ENCODE peak calls at places on chromosomes 1 and 21, in five cellular contexts. One of them, this sample, is unnamed.

GRCh38 chr1:64476251-64476952 is 6.5 kb downstream of the CACHD1 start:
- DNase-seq in NCI-H460: no peak
- DNase-seq in upper lobe of right lung: no peak
- DNase-seq in cardiac fibroblast: peak
- DNase-seq in D341Med: no peak
- DNase-seq in this sample: no peak

GRCh38 chr1:63987014-63987630 is 213.3 kb downstream of the ROR1 start:
- DNase-seq in NCI-H460: no peak
- DNase-seq in upper lobe of right lung: no peak
- DNase-seq in cardiac fibroblast: peak
- DNase-seq in D341Med: no peak
- DNase-seq in this sample: no peak

GRCh38 chr1:93219443-93219842 is 38.9 kb downstream of the CCDC18 start:
- DNase-seq in NCI-H460: no peak
- DNase-seq in upper lobe of right lung: no peak
- DNase-seq in cardiac fibroblast: no peak
- DNase-seq in D341Med: no peak
- DNase-seq in this sample: no peak

GRCh38 chr1:235407419-235407818 is 40.2 kb downstream of the TBCE start:
- DNase-seq in NCI-H460: no peak
- DNase-seq in upper lobe of right lung: no peak
- DNase-seq in cardiac fibroblast: no peak
- DNase-seq in D341Med: no peak
- DNase-seq in this sample: no peak

GRCh38 chr21:37032877-37033471 is 26.5 kb downstream of the RIPPLY3 start:
- DNase-seq in NCI-H460: peak
- DNase-seq in upper lobe of right lung: no peak
- DNase-seq in cardiac fibroblast: peak
- DNase-seq in D341Med: no peak
- DNase-seq in this sample: peak

GRCh38 chr1:225896937-225897549 is 8.1 kb upstream of the LEFTY1 start:
- DNase-seq in NCI-H460: no peak
- DNase-seq in upper lobe of right lung: no peak
- DNase-seq in cardiac fibroblast: peak
- DNase-seq in D341Med: no peak
- DNase-seq in this sample: no peak

GRCh38 chr21:43209575-43210453 is 41.0 kb downstream of the CRYAA start:
- DNase-seq in NCI-H460: peak
- DNase-seq in upper lobe of right lung: peak
- DNase-seq in cardiac fibroblast: peak
- DNase-seq in D341Med: peak
- DNase-seq in this sample: peak

GRCh38 chr21:33208534-33208933 is 21.2 kb upstream of the IFNAR2 start:
- DNase-seq in NCI-H460: no peak
- DNase-seq in upper lobe of right lung: no peak
- DNase-seq in cardiac fibroblast: no peak
- DNase-seq in D341Med: no peak
- DNase-seq in this sample: no peak

GRCh38 chr21:15848632-15849031 is 118.8 kb downstream of the USP25 start:
- DNase-seq in NCI-H460: peak
- DNase-seq in upper lobe of right lung: no peak
- DNase-seq in cardiac fibroblast: peak
- DNase-seq in D341Med: no peak
- DNase-seq in this sample: no peak

GRCh38 chr1:198833706-198834497 is 195.1 kb downstream of the PTPRC start:
- DNase-seq in NCI-H460: no peak
- DNase-seq in upper lobe of right lung: no peak
- DNase-seq in cardiac fibroblast: no peak
- DNase-seq in D341Med: no peak
- DNase-seq in this sample: no peak

GRCh38 chr1:89472886-89473285 is 51.7 kb upstream of the LRRC8B start:
- DNase-seq in NCI-H460: no peak
- DNase-seq in upper lobe of right lung: no peak
- DNase-seq in cardiac fibroblast: no peak
- DNase-seq in D341Med: no peak
- DNase-seq in this sample: no peak

GRCh38 chr21:35559881-35560280 is 500.4 kb downstream of the SETD4 start:
- DNase-seq in NCI-H460: no peak
- DNase-seq in upper lobe of right lung: no peak
- DNase-seq in cardiac fibroblast: peak
- DNase-seq in D341Med: no peak
- DNase-seq in this sample: no peak

GRCh38 chr1:68442822-68443556 is 6.8 kb downstream of the RPE65 start:
- DNase-seq in NCI-H460: peak
- DNase-seq in upper lobe of right lung: no peak
- DNase-seq in cardiac fibroblast: peak
- DNase-seq in D341Med: peak
- DNase-seq in this sample: peak

GRCh38 chr1:204896023-204896422 is 25.4 kb downstream of the NFASC start:
- DNase-seq in NCI-H460: no peak
- DNase-seq in upper lobe of right lung: no peak
- DNase-seq in cardiac fibroblast: no peak
- DNase-seq in D341Med: no peak
- DNase-seq in this sample: no peak

GRCh38 chr1:228224198-228225164 is 16.6 kb downstream of the OBSCN start:
- DNase-seq in NCI-H460: no peak
- DNase-seq in upper lobe of right lung: no peak
- DNase-seq in cardiac fibroblast: no peak
- DNase-seq in D341Med: peak
- DNase-seq in this sample: no peak

GRCh38 chr1:198212675-198213074 is 55.9 kb downstream of the NEK7 start:
- DNase-seq in NCI-H460: no peak
- DNase-seq in upper lobe of right lung: no peak
- DNase-seq in cardiac fibroblast: peak
- DNase-seq in D341Med: no peak
- DNase-seq in this sample: no peak

GRCh38 chr1:222697203-222697602 is 15.1 kb downstream of the AIDA start:
- DNase-seq in NCI-H460: no peak
- DNase-seq in upper lobe of right lung: no peak
- DNase-seq in cardiac fibroblast: no peak
- DNase-seq in D341Med: no peak
- DNase-seq in this sample: no peak

GRCh38 chr1:116709666-116710167 is 42.2 kb upstream of the IGSF3 start:
- DNase-seq in NCI-H460: no peak
- DNase-seq in upper lobe of right lung: no peak
- DNase-seq in cardiac fibroblast: no peak
- DNase-seq in D341Med: no peak
- DNase-seq in this sample: no peak

GRCh38 chr21:38925923-38926322 is 120.2 kb downstream of the ETS2 start:
- DNase-seq in NCI-H460: no peak
- DNase-seq in upper lobe of right lung: peak
- DNase-seq in cardiac fibroblast: peak
- DNase-seq in D341Med: no peak
- DNase-seq in this sample: no peak

GRCh38 chr1:164780111-164780510 is 221.1 kb downstream of the PBX1 start:
- DNase-seq in NCI-H460: no peak
- DNase-seq in upper lobe of right lung: no peak
- DNase-seq in cardiac fibroblast: no peak
- DNase-seq in D341Med: no peak
- DNase-seq in this sample: no peak

GRCh38 chr21:34157456-34158025 is 84.2 kb downstream of the MRPS6 start:
- DNase-seq in NCI-H460: no peak
- DNase-seq in upper lobe of right lung: no peak
- DNase-seq in cardiac fibroblast: no peak
- DNase-seq in D341Med: no peak
- DNase-seq in this sample: no peak

GRCh38 chr1:93537924-93538323 is 90.0 kb downstream of the FNBP1L start:
- DNase-seq in NCI-H460: no peak
- DNase-seq in upper lobe of right lung: no peak
- DNase-seq in cardiac fibroblast: peak
- DNase-seq in D341Med: no peak
- DNase-seq in this sample: no peak

GRCh38 chr1:52306227-52307006 is 59.6 kb downstream of the CC2D1B start:
- DNase-seq in NCI-H460: no peak
- DNase-seq in upper lobe of right lung: no peak
- DNase-seq in cardiac fibroblast: no peak
- DNase-seq in D341Med: no peak
- DNase-seq in this sample: no peak

GRCh38 chr1:27816921-27817630 is 13.5 kb upstream of the PPP1R8 start:
- DNase-seq in NCI-H460: peak
- DNase-seq in upper lobe of right lung: no peak
- DNase-seq in cardiac fibroblast: peak
- DNase-seq in D341Med: no peak
- DNase-seq in this sample: no peak

GRCh38 chr21:38325761-38326420 is 69.1 kb downstream of the KCNJ15 start:
- DNase-seq in NCI-H460: no peak
- DNase-seq in upper lobe of right lung: no peak
- DNase-seq in cardiac fibroblast: no peak
- DNase-seq in D341Med: no peak
- DNase-seq in this sample: no peak

GRCh38 chr1:36673207-36673606 is 190.5 kb upstream of the CSF3R start:
- DNase-seq in NCI-H460: no peak
- DNase-seq in upper lobe of right lung: no peak
- DNase-seq in cardiac fibroblast: no peak
- DNase-seq in D341Med: peak
- DNase-seq in this sample: no peak

GRCh38 chr1:40385437-40386310 is 12.1 kb downstream of the SMAP2 start:
- DNase-seq in NCI-H460: no peak
- DNase-seq in upper lobe of right lung: no peak
- DNase-seq in cardiac fibroblast: peak
- DNase-seq in D341Med: no peak
- DNase-seq in this sample: no peak

GRCh38 chr1:37556712-37557196 is at the start of gene DNALI1:
- DNase-seq in NCI-H460: no peak
- DNase-seq in upper lobe of right lung: peak
- DNase-seq in cardiac fibroblast: peak
- DNase-seq in D341Med: peak
- DNase-seq in this sample: no peak

GRCh38 chr1:211381481-211382181 is 55.0 kb downstream of the TRAF5 start:
- DNase-seq in NCI-H460: no peak
- DNase-seq in upper lobe of right lung: no peak
- DNase-seq in cardiac fibroblast: no peak
- DNase-seq in D341Med: no peak
- DNase-seq in this sample: no peak

GRCh38 chr21:38346286-38346685 is 89.5 kb downstream of the KCNJ15 start:
- DNase-seq in NCI-H460: no peak
- DNase-seq in upper lobe of right lung: no peak
- DNase-seq in cardiac fibroblast: no peak
- DNase-seq in D341Med: no peak
- DNase-seq in this sample: no peak

GRCh38 chr21:41564871-41565281 is 56.9 kb upstream of the TMPRSS2 start:
- DNase-seq in NCI-H460: no peak
- DNase-seq in upper lobe of right lung: no peak
- DNase-seq in cardiac fibroblast: peak
- DNase-seq in D341Med: no peak
- DNase-seq in this sample: no peak

GRCh38 chr1:236914375-236914774 is 89.9 kb downstream of the MT1HL1 start:
- DNase-seq in NCI-H460: no peak
- DNase-seq in upper lobe of right lung: no peak
- DNase-seq in cardiac fibroblast: no peak
- DNase-seq in D341Med: no peak
- DNase-seq in this sample: no peak

GRCh38 chr1:33455537-33456301 is 16.7 kb upstream of the ZSCAN20 start:
- DNase-seq in NCI-H460: peak
- DNase-seq in upper lobe of right lung: peak
- DNase-seq in cardiac fibroblast: peak
- DNase-seq in D341Med: peak
- DNase-seq in this sample: peak

GRCh38 chr1:24490101-24490781 is 12.4 kb upstream of the RCAN3 start:
- DNase-seq in NCI-H460: no peak
- DNase-seq in upper lobe of right lung: no peak
- DNase-seq in cardiac fibroblast: no peak
- DNase-seq in D341Med: no peak
- DNase-seq in this sample: no peak

GRCh38 chr1:104172243-104172681 is 422.6 kb downstream of the AMY1C start:
- DNase-seq in NCI-H460: no peak
- DNase-seq in upper lobe of right lung: peak
- DNase-seq in cardiac fibroblast: no peak
- DNase-seq in D341Med: no peak
- DNase-seq in this sample: no peak

GRCh38 chr1:216388558-216388957 is 34.7 kb downstream of the USH2A start:
- DNase-seq in NCI-H460: no peak
- DNase-seq in upper lobe of right lung: no peak
- DNase-seq in cardiac fibroblast: no peak
- DNase-seq in D341Med: no peak
- DNase-seq in this sample: no peak

GRCh38 chr1:42005530-42005929 is 86.8 kb upstream of the HIVEP3 start:
- DNase-seq in NCI-H460: no peak
- DNase-seq in upper lobe of right lung: no peak
- DNase-seq in cardiac fibroblast: no peak
- DNase-seq in D341Med: no peak
- DNase-seq in this sample: no peak

GRCh38 chr21:46213620-46214286 is 14.8 kb downstream of the LSS start:
- DNase-seq in NCI-H460: no peak
- DNase-seq in upper lobe of right lung: peak
- DNase-seq in cardiac fibroblast: no peak
- DNase-seq in D341Med: no peak
- DNase-seq in this sample: no peak

GRCh38 chr1:214551436-214552173 is at the start of gene PTPN14:
- DNase-seq in NCI-H460: peak
- DNase-seq in upper lobe of right lung: peak
- DNase-seq in cardiac fibroblast: peak
- DNase-seq in D341Med: peak
- DNase-seq in this sample: no peak

GRCh38 chr1:101295212-101295611 is 58.4 kb downstream of the S1PR1 start:
- DNase-seq in NCI-H460: no peak
- DNase-seq in upper lobe of right lung: no peak
- DNase-seq in cardiac fibroblast: no peak
- DNase-seq in D341Med: no peak
- DNase-seq in this sample: no peak